ENCODE peak calls at places on chromosomes 2 and 18, in ten cellular contexts. Q is AG09309; T is GM13976; W is brain microvascular endothelial cell; P is tibial nerve; K is heart left ventricle; B is endodermal cell; X is fibroblast of pulmonary artery; N is uterus; M is CD8-positive, alpha-beta T cell. Z is an unnamed sample.

GRCh38 chr2:53028259-53028658 is 739.3 kb upstream of the CHAC2 start:
- DNase-seq in Q (peak; percentile 10), T (no peak), W (no peak), P (no peak), K (no peak), B (no peak), X (peak; percentile 52), N (no peak), M (no peak), Z (no peak)

GRCh38 chr18:46291149-46291548 is 187.0 kb downstream of the HAUS1 start:
- DNase-seq in Q (no peak), T (peak; percentile 28), W (no peak), P (no peak), K (no peak), B (no peak), X (no peak), N (no peak), M (no peak), Z (no peak)

GRCh38 chr18:25058520-25058919 is 293.4 kb downstream of the ZNF521 start:
- DNase-seq in Q (no peak), T (no peak), W (no peak), P (no peak), K (peak; percentile 39), B (no peak), X (no peak), N (no peak), M (no peak), Z (no peak)

GRCh38 chr2:10614940-10615339 is 74.8 kb downstream of the NOL10 start:
- DNase-seq in Q (no peak), T (no peak), W (no peak), P (no peak), K (no peak), B (no peak), X (no peak), N (no peak), M (no peak), Z (no peak)

GRCh38 chr18:48845174-48845573 is 105.6 kb downstream of the SMAD7 start:
- DNase-seq in Q (no peak), T (no peak), W (no peak), P (no peak), K (peak; percentile 21), B (no peak), X (no peak), N (no peak), M (no peak), Z (no peak)

GRCh38 chr18:11407900-11408299 is 201.5 kb upstream of the SLC35G4 start:
- DNase-seq in Q (no peak), T (no peak), W (peak; percentile 47), P (no peak), K (no peak), B (no peak), X (peak; percentile 28), N (no peak), M (no peak), Z (no peak)

GRCh38 chr2:234075947-234076346 is 25.4 kb downstream of the SPP2 start:
- DNase-seq in Q (no peak), T (no peak), W (no peak), P (no peak), K (no peak), B (no peak), X (no peak), N (no peak), M (no peak), Z (no peak)

GRCh38 chr18:45871655-45872054 is 46.2 kb downstream of the SIGLEC15 start:
- DNase-seq in Q (no peak), T (no peak), W (no peak), P (no peak), K (no peak), B (no peak), X (peak; percentile 35), N (no peak), M (no peak), Z (no peak)

GRCh38 chr2:20473128-20473527 is 26.3 kb downstream of the RHOB start:
- DNase-seq in Q (no peak), T (no peak), W (no peak), P (no peak), K (peak; percentile 42), B (no peak), X (no peak), N (peak; percentile 13), M (no peak), Z (no peak)

GRCh38 chr2:175687465-175687864 is 314.6 kb downstream of the LNPK start:
- DNase-seq in Q (no peak), T (no peak), W (no peak), P (no peak), K (no peak), B (no peak), X (no peak), N (no peak), M (no peak), Z (no peak)

GRCh38 chr18:3585656-3586509 is 135.9 kb downstream of the TGIF1 start:
- DNase-seq in Q (peak; percentile 46), T (peak; percentile 55), W (peak; percentile 77), P (peak; percentile 62), K (peak; percentile 79), B (peak; percentile 95), X (peak; percentile 90), N (peak; percentile 67), M (peak; percentile 40), Z (peak; percentile 41)

GRCh38 chr2:235390108-235390815 is 103.6 kb upstream of the AGAP1 start:
- DNase-seq in Q (peak; percentile 18), T (no peak), W (no peak), P (no peak), K (peak; percentile 34), B (no peak), X (peak; percentile 9), N (no peak), M (no peak), Z (no peak)

GRCh38 chr2:205835251-205835900 is 153.1 kb downstream of the NRP2 start:
- DNase-seq in Q (no peak), T (no peak), W (no peak), P (no peak), K (no peak), B (no peak), X (no peak), N (no peak), M (no peak), Z (no peak)

GRCh38 chr2:178865537-178865936 is 58.3 kb upstream of the TTN start:
- DNase-seq in Q (no peak), T (no peak), W (no peak), P (no peak), K (no peak), B (no peak), X (peak; percentile 60), N (no peak), M (no peak), Z (no peak)

GRCh38 chr2:202871161-202872141 is at the start of gene ICA1L:
- DNase-seq in Q (no peak), T (peak; percentile 79), W (peak; percentile 41), P (peak; percentile 28), K (peak; percentile 68), B (peak; percentile 88), X (peak; percentile 53), N (peak; percentile 81), M (peak; percentile 9), Z (peak; percentile 15)

GRCh38 chr2:162333968-162334367 is 10.0 kb upstream of the GCA start:
- DNase-seq in Q (no peak), T (no peak), W (peak; percentile 11), P (no peak), K (no peak), B (peak; percentile 73), X (peak; percentile 35), N (no peak), M (no peak), Z (no peak)

GRCh38 chr2:171703574-171704347 is 16.5 kb downstream of the DYNC1I2 start:
- DNase-seq in Q (no peak), T (peak; percentile 53), W (peak; percentile 29), P (no peak), K (no peak), B (no peak), X (peak; percentile 67), N (no peak), M (no peak), Z (no peak)

DNA sequence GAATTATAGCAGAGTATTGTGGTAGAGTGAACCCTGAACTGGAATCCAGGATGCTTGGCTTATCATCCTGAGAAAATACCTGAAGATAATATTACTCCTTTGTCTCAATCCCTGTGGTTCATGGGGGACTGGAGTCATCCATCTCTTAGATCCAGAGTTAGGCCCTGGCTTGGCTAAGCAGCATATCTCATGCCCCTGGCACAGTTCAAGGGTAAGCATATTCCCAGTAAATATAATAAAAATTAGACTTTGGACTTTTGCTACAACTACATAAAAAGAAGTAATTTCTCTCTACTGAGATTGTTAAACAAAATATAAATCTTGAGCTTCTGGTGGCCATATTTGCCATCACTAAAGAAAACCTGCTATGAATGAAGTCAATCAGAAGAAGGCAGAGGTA is 47.7 kb upstream of the STK39 start:
- DNase-seq in Q (no peak), T (no peak), W (no peak), P (no peak), K (no peak), B (no peak), X (no peak), N (no peak), M (no peak), Z (no peak)
- TF ChIP-seq CTCF in Q (no peak), T (no peak), W (no peak), P (no peak), K (no peak), B (no peak), X (no peak), N (no peak), M (no peak), Z (no peak)

DNA sequence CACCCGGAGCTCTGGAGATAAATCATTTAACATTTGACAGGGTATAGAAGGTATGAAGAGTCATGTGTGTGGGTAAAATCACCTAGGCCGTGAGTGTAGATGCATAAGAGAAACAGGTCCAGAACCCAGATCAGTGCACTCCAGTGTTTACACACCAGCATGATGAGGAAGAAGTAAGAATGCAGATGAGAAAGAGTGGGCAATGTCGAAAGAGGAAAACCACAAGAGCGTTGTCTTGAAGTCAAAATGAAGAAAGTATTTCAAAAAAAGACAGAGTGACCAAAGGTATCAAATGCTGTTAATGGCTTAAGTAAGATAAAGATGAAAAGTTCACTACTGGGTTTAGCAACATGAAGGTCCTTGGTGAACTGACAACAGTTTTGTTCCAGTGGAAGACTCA is 32.0 kb upstream of the PLB1 start:
- DNase-seq in Q (peak; percentile 29), T (no peak), W (no peak), P (no peak), K (no peak), B (no peak), X (peak; percentile 25), N (no peak), M (no peak), Z (no peak)
- TF ChIP-seq CTCF in Q (no peak), T (no peak), W (no peak), P (no peak), K (no peak), B (no peak), X (no peak), N (no peak), M (no peak), Z (no peak)

DNA sequence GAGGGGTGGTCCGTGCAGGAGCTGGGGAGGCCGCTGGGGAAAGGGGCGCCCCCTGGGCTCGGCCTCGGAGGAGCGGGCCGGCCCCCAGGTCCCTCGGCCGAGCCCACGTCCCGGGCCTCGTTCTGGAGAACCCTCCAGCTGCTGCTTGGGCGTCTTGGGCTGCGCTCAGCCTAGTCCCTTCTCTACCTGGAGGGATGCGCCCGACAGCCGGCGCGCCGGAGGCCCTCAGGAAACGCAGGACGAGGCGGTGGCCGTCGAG is 293 bp upstream of the D2HGDH start:
- DNase-seq in Q (no peak), T (no peak), W (no peak), P (no peak), K (no peak), B (no peak), X (no peak), N (no peak), M (no peak), Z (no peak)
- TF ChIP-seq CTCF in Q (no peak), T (no peak), W (no peak), P (no peak), K (no peak), B (peak; percentile 30), X (no peak), N (no peak), M (no peak), Z (no peak)

GRCh38 chr18:55322176-55322735 is 265.7 kb downstream of the TCF4 start:
- DNase-seq in Q (peak; percentile 90), T (peak; percentile 75), W (peak; percentile 90), P (peak; percentile 81), K (peak; percentile 94), B (peak; percentile 87), X (peak; percentile 97), N (peak; percentile 83), M (no peak), Z (peak; percentile 63)
- TF ChIP-seq CTCF in Q (no peak), T (no peak), W (no peak), P (no peak), K (peak; percentile 20), B (peak; percentile 24), X (peak; percentile 23), N (peak; percentile 20), M (no peak), Z (no peak)